ENCODE peak calls at places on chromosomes 1 and 21, in seven cellular contexts. E, D, F, Y, G, B and L are unnamed samples.
A peak's percentile ranks its signal among the peaks of the same experiment; 100 is the strongest.

GRCh38 chr1:24118410-24119242 is 6.7 kb upstream of the MYOM3 start:
- DNase-seq in F (no peak), D (peak; percentile 93), Y (no peak), B (no peak), G (no peak), E (no peak), L (no peak)

GRCh38 chr1:31985430-31985829 is 28.2 kb upstream of the KHDRBS1 start:
- DNase-seq in G (no peak), Y (no peak), B (no peak), E (no peak), F (no peak), D (no peak), L (no peak)

GRCh38 chr21:46636550-46637289 is 1.2 kb downstream of the PRMT2 start:
- DNase-seq in Y (no peak), B (no peak), G (no peak), D (no peak), F (no peak), E (no peak), L (no peak)

GRCh38 chr1:43818691-43819090 is 111.4 kb downstream of the ST3GAL3 start:
- DNase-seq in D (no peak), G (no peak), Y (no peak), B (no peak), F (no peak), E (no peak), L (no peak)

GRCh38 chr1:238652346-238652968 is 733.9 kb upstream of the CHRM3 start:
- DNase-seq in G (no peak), B (no peak), F (no peak), D (no peak), Y (no peak), E (no peak), L (no peak)

GRCh38 chr1:209675567-209676154 is 449 bp downstream of the G0S2 start:
- DNase-seq in Y (peak; percentile 45), G (peak; percentile 20), F (peak; percentile 41), B (peak; percentile 57), E (peak; percentile 78), D (peak; percentile 47), L (no peak)

GRCh38 chr1:69836961-69837636 is 269.4 kb downstream of the LRRC7 start:
- DNase-seq in Y (no peak), F (no peak), B (no peak), E (no peak), D (no peak), G (no peak), L (no peak)

GRCh38 chr1:25504706-25505560 is 38.5 kb upstream of the LDLRAP1 start:
- DNase-seq in D (no peak), B (no peak), Y (no peak), F (no peak), G (no peak), E (peak; percentile 52), L (no peak)

GRCh38 chr1:236997361-236997760 is 6.9 kb downstream of the MT1HL1 start:
- DNase-seq in D (no peak), E (no peak), F (no peak), G (no peak), B (peak; percentile 35), Y (no peak), L (no peak)

GRCh38 chr1:226441629-226442028 is 33.7 kb upstream of the PARP1 start:
- DNase-seq in E (peak; percentile 56), B (no peak), F (no peak), G (no peak), D (no peak), Y (no peak), L (no peak)

GRCh38 chr1:41368801-41369200 is 7.6 kb downstream of the FOXO6 start:
- DNase-seq in B (no peak), Y (no peak), E (no peak), F (no peak), G (no peak), D (no peak), L (no peak)

GRCh38 chr1:35726814-35727433 is 8.2 kb upstream of the C1orf216 start:
- DNase-seq in B (peak; percentile 73), Y (peak; percentile 57), F (peak; percentile 34), G (peak; percentile 3), D (peak; percentile 67), E (peak; percentile 85), L (no peak)

GRCh38 chr21:45873418-45873817 is 108.2 kb upstream of the COL6A1 start:
- DNase-seq in Y (no peak), E (no peak), D (no peak), G (no peak), F (no peak), B (no peak), L (no peak)

GRCh38 chr21:41729701-41730368 is 37.0 kb downstream of the RIPK4 start:
- DNase-seq in Y (no peak), B (no peak), F (no peak), E (no peak), G (no peak), D (no peak), L (no peak)

GRCh38 chr1:234173968-234174367 is 199.3 kb upstream of the COA6 start:
- DNase-seq in B (no peak), E (no peak), Y (no peak), D (no peak), G (no peak), F (no peak), L (no peak)

GRCh38 chr1:31712625-31713024 is 8.8 kb upstream of the COL16A1 start:
- DNase-seq in G (no peak), B (peak; percentile 49), D (peak; percentile 36), E (peak; percentile 59), F (peak; percentile 47), Y (peak; percentile 79), L (no peak)

GRCh38 chr1:183306317-183307042 is 111.7 kb downstream of the NMNAT2 start:
- DNase-seq in D (peak; percentile 86), F (no peak), Y (no peak), B (peak; percentile 30), E (peak; percentile 51), G (peak; percentile 15), L (no peak)

GRCh38 chr1:26761217-26761616 is 26.5 kb upstream of the PIGV start:
- DNase-seq in E (no peak), F (no peak), G (no peak), B (no peak), D (no peak), Y (no peak), L (no peak)

GRCh38 chr21:34282223-34282622 is 81.6 kb upstream of the KCNE2 start:
- DNase-seq in G (no peak), D (no peak), F (no peak), B (no peak), E (no peak), Y (no peak), L (no peak)

GRCh38 chr1:183699643-183700160 is 46.6 kb upstream of the APOBEC4 start:
- DNase-seq in Y (no peak), E (no peak), D (peak; percentile 25), B (peak; percentile 12), G (no peak), F (no peak), L (no peak)

GRCh38 chr21:46116846-46117585 is 19.1 kb downstream of the COL6A2 start:
- DNase-seq in B (no peak), Y (peak; percentile 16), G (no peak), D (peak; percentile 6), F (no peak), E (peak; percentile 30), L (no peak)

DNA sequence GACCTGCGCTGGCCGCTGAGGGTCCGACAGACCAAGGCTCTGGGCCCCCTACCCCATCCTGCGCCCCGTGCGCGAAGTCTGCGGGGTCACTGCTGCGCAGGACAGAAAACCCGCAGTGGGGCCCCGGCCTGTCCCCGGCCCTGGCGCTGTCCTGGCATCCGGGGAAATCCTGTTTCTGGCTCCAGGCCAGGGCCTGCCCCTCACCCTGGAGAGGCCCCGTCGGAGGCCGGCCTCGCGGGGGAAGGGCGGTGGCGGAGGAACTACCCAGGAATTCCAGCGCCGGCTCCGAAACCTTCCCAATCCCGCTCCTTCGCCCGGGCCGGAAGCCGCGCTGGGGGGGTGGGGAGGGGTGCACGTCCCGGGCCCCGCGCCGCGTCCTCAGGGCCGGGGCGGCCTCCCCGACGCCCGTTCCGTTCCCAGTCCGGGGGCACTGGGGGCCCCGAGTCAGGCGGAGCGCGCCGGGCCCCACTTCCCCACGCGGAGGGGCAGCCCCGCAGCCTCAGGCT is 77.0 kb downstream of the MORN1 start:
- DNase-seq in E (peak; percentile 93), Y (peak; percentile 77), G (no peak), D (peak; percentile 71), F (peak; percentile 72), B (peak; percentile 92), L (no peak)
- TF ChIP-seq CTCF in E (no peak), Y (no peak), G (no peak), D (no peak), F (no peak), B (no peak), L (no peak)

DNA sequence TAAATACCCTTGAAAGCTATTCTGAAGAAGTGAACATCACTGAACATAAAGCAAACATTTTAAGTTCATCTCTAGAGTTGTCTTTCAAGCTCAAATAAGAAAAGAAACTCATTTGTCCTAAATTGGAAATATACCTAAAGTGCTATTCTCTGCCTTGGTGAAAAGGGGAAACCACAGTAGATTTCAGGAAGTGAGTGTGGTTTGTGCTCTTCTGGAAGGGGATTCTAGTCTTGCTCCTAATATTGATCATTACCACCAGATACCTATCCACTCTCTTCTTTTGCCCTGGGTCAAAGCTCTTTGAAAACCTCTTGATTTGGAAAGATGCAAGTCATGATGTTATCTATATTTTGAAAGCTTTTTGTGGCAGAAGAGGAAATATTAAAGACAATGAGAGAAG is 798.1 kb downstream of the ADGRL2 start:
- DNase-seq in D (no peak), F (no peak), G (no peak), E (no peak), Y (no peak), B (no peak), L (no peak)
- H3K36me3 ChIP-seq in D (no peaks in the 10 kb centered on the region), F (no peaks in the 10 kb centered on the region), G (no peaks in the 10 kb centered on the region), E (no peaks in the 10 kb centered on the region), Y (no peaks in the 10 kb centered on the region), B (no peaks in the 10 kb centered on the region), L (no peaks in the 10 kb centered on the region)

DNA sequence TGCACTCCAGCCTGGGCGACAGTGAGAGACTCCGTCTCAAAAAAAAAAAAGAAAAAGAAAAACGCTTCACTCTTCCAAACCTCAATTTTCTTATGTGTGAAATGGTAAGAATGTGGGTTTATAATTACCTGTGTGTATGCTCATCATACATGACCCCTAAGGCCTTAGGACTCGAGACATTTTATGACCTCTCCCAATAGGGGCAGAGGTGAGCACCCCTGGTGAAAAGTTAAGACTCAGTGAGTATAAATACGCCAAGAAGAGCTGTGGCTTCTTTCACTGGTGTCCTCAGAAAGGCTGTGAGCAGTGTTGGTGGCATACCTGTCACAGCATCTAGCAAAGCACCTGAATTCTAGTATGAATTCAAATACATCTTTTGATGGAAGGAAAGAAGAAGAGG is 7.8 kb upstream of the FCMR start:
- DNase-seq in F (no peak), G (no peak), Y (no peak), B (no peak), D (no peak), E (no peak), L (no peak)
- H3K4me3 ChIP-seq in F (no peak overlapping the region), G (peak overlapping the region; percentile 38), Y (no peak overlapping the region), B (no peak overlapping the region), D (no peak overlapping the region), E (no peak overlapping the region), L (no peak overlapping the region)

GRCh38 chr1:22286491-22286890 is 143.6 kb upstream of the WNT4 start:
- DNase-seq in F (no peak), G (no peak), E (peak; percentile 61), B (no peak), Y (no peak), D (no peak), L (no peak)
- TF ChIP-seq CTCF in F (no peak), G (peak; percentile 8), E (peak; percentile 52), B (no peak), Y (no peak), D (no peak), L (no peak)